ENCODE peak calls at places on chromosomes 3 and 15, in five cellular contexts. S is lung, V is mucosa of descending colon, M is ovary, J is A549. W is an unnamed sample. For H3K9me3, the result is how much of the 10 kb centered on the place peaks cover.

GRCh38 chr3:194637066-194637465 is 3.8 kb upstream of the TMEM44 start:
- DNase-seq in M (no peak), J (no peak), S (no peak), V (no peak), W (peak)

GRCh38 chr15:37015025-37015424 is 85.3 kb downstream of the MEIS2 start:
- DNase-seq in V (no peak), M (no peak), S (no peak), J (no peak), W (peak)

GRCh38 chr15:73926191-73927002 is at the start of gene LOXL1:
- DNase-seq in M (peak), S (peak), J (no peak), V (peak), W (peak)

GRCh38 chr3:47475029-47475569 is 642 bp downstream of the SCAP start:
- DNase-seq in S (peak), V (no peak), J (no peak), M (no peak), W (no peak)

GRCh38 chr3:81554348-81554747 is 207.1 kb downstream of the GBE1 start:
- DNase-seq in M (no peak), J (no peak), V (no peak), S (no peak), W (no peak)

GRCh38 chr15:83109532-83109931 is 2.1 kb downstream of the TM6SF1 start:
- DNase-seq in M (no peak), J (no peak), S (no peak), V (no peak), W (no peak)

GRCh38 chr15:67107014-67107812 is 41.8 kb downstream of the SMAD3 start:
- DNase-seq in M (peak), S (peak), V (peak), J (peak), W (peak)

GRCh38 chr3:34973586-34973985 is 665.7 kb upstream of the ARPP21 start:
- DNase-seq in M (no peak), J (no peak), S (no peak), V (no peak), W (no peak)

GRCh38 chr3:151777880-151778279 is 36.0 kb upstream of the AADAC start:
- DNase-seq in V (no peak), M (no peak), S (no peak), J (no peak), W (no peak)

GRCh38 chr3:85758442-85758841 is 799.7 kb downstream of the CADM2 start:
- DNase-seq in S (no peak), V (no peak), M (no peak), J (no peak), W (no peak)

GRCh38 chr3:114418724-114419543 is 125.1 kb downstream of the TIGIT start:
- DNase-seq in J (peak), V (no peak), M (no peak), S (no peak), W (no peak)

GRCh38 chr3:66488492-66488891 is 12.3 kb downstream of the LRIG1 start:
- DNase-seq in J (no peak), V (no peak), M (no peak), S (no peak), W (no peak)

GRCh38 chr15:55587321-55588069 is 650 bp downstream of the PYGO1 start:
- DNase-seq in V (no peak), J (peak), S (peak), M (no peak), W (no peak)

GRCh38 chr3:196638922-196639516 is 475 bp upstream of the NRROS start:
- DNase-seq in M (no peak), S (no peak), V (no peak), J (no peak), W (no peak)
- H3K4me3 ChIP-seq in M (peak), S (peak), V (no peak), J (no peak), W (peak)

GRCh38 chr3:122992138-122992537 is 35.4 kb downstream of the SEMA5B start:
- DNase-seq in V (no peak), S (no peak), J (no peak), M (no peak), W (no peak)
- TF ChIP-seq CTCF in V (no peak), S (no peak), J (no peak), M (no peak), W (no peak)

GRCh38 chr3:6416049-6416661 is 444.8 kb upstream of the GRM7 start:
- DNase-seq in V (no peak), S (no peak), J (no peak), M (no peak), W (no peak)

GRCh38 chr3:6418492-6418891 is 442.4 kb upstream of the GRM7 start:
- DNase-seq in V (no peak), J (no peak), S (no peak), M (no peak), W (no peak)

GRCh38 chr3:6421666-6422065 is 439.2 kb upstream of the GRM7 start:
- DNase-seq in M (no peak), S (no peak), J (no peak), V (no peak), W (no peak)

GRCh38 chr3:6417174-6417573 is 443.7 kb upstream of the GRM7 start:
- DNase-seq in V (no peak), M (no peak), S (no peak), J (no peak), W (no peak)
- H3K9me3 ChIP-seq in V (under half), M (under half), S (under half), J (under half), W (under half)

GRCh38 chr3:133293397-133294107 is 106.3 kb upstream of the BFSP2 start:
- DNase-seq in J (no peak), V (no peak), S (no peak), M (no peak), W (no peak)
- H3K4me3 ChIP-seq in J (no peak), V (no peak), S (no peak), M (no peak), W (no peak)

GRCh38 chr3:126782554-126782953 is 78.5 kb downstream of the CHCHD6 start:
- DNase-seq in J (peak), V (peak), M (no peak), S (peak), W (peak)
- TF ChIP-seq CTCF in J (no peak), V (no peak), M (no peak), S (no peak), W (no peak)

GRCh38 chr3:64422932-64423331 is 197.7 kb upstream of the PRICKLE2 start:
- DNase-seq in J (no peak), S (no peak), M (no peak), V (no peak), W (no peak)
- H3K9me3 ChIP-seq in J (under half), S (under half), M (under half), V (under half), W (under half)

GRCh38 chr15:90819850-90820249 is 48.5 kb upstream of the FURIN start:
- DNase-seq in J (no peak), V (no peak), S (no peak), M (no peak), W (no peak)
- H3K4me3 ChIP-seq in J (no peak), V (no peak), S (no peak), M (no peak), W (no peak)

GRCh38 chr15:81295466-81296145 is 28.3 kb downstream of the STARD5 start:
- DNase-seq in M (no peak), V (no peak), S (no peak), J (no peak), W (no peak)

GRCh38 chr15:81291916-81292424 is 32.0 kb downstream of the STARD5 start:
- DNase-seq in J (no peak), S (no peak), V (no peak), M (no peak), W (no peak)

GRCh38 chr15:81294501-81294850 is 29.5 kb downstream of the STARD5 start:
- DNase-seq in J (no peak), M (no peak), V (no peak), S (no peak), W (no peak)

GRCh38 chr15:81292516-81293001 is 31.4 kb downstream of the STARD5 start:
- DNase-seq in V (no peak), M (no peak), S (no peak), J (no peak), W (no peak)

GRCh38 chr15:81293728-81294500 is 30.0 kb downstream of the STARD5 start:
- DNase-seq in V (peak), S (no peak), J (no peak), M (no peak), W (no peak)
- TF ChIP-seq CTCF in V (no peak), S (no peak), J (no peak), M (no peak), W (no peak)

GRCh38 chr3:20305647-20306046 is 119.6 kb upstream of the SGO1 start:
- DNase-seq in S (no peak), V (no peak), M (no peak), J (no peak), W (no peak)
- H3K9me3 ChIP-seq in S (under half), V (under half), M (under half), J (under half), W (under half)

W was measured in right atrium auricular region.